ENCODE peak calls at places on chromosomes 16 and 17, in six cellular contexts. C, I, J, L, T and X are unnamed samples.

GRCh38 chr17:4204676-4205075 is 59.1 kb downstream of the ANKFY1 start:
- DNase-seq in C (peak; percentile 27), I (peak; percentile 89), J (peak; percentile 83), L (peak; percentile 96), T (no peak), X (peak; percentile 97)

GRCh38 chr16:87276091-87276561 is 41.1 kb downstream of the C16orf95 start:
- DNase-seq in C (no peak), I (no peak), J (no peak), L (no peak), T (no peak), X (no peak)

GRCh38 chr17:57420674-57421392 is 164.5 kb downstream of the MSI2 start:
- DNase-seq in C (no peak), I (no peak), J (no peak), L (no peak), T (no peak), X (no peak)

GRCh38 chr17:45227631-45228120 is 6.0 kb downstream of the FMNL1 start:
- DNase-seq in C (no peak), I (no peak), J (no peak), L (no peak), T (no peak), X (no peak)

GRCh38 chr17:69367298-69367697 is 40.4 kb upstream of the ABCA5 start:
- DNase-seq in C (no peak), I (no peak), J (no peak), L (no peak), T (no peak), X (no peak)

GRCh38 chr17:59827721-59828477 is 64.8 kb downstream of the TUBD1 start:
- DNase-seq in C (no peak), I (no peak), J (no peak), L (no peak), T (no peak), X (no peak)

GRCh38 chr16:73196670-73197069 is 148.7 kb upstream of the ZFHX3 start:
- DNase-seq in C (peak; percentile 65), I (peak; percentile 82), J (peak; percentile 83), L (peak; percentile 53), T (no peak), X (no peak)

GRCh38 chr17:82100502-82101298 is 2.7 kb upstream of the FASN start:
- DNase-seq in C (no peak), I (no peak), J (no peak), L (no peak), T (no peak), X (no peak)

GRCh38 chr17:78839173-78839761 is 1.3 kb downstream of the USP36 start:
- DNase-seq in C (no peak), I (no peak), J (no peak), L (peak; percentile 86), T (no peak), X (no peak)

GRCh38 chr17:78839762-78840529 is 668 bp downstream of the USP36 start:
- DNase-seq in C (peak; percentile 33), I (peak; percentile 72), J (peak; percentile 75), L (peak; percentile 76), T (no peak), X (no peak)

GRCh38 chr17:78840530-78840779 is 159 bp downstream of the USP36 start:
- DNase-seq in C (no peak), I (no peak), J (no peak), L (no peak), T (no peak), X (no peak)

GRCh38 chr17:78836420-78837021 is 4.1 kb downstream of the USP36 start:
- DNase-seq in C (no peak), I (no peak), J (no peak), L (no peak), T (no peak), X (no peak)

DNA sequence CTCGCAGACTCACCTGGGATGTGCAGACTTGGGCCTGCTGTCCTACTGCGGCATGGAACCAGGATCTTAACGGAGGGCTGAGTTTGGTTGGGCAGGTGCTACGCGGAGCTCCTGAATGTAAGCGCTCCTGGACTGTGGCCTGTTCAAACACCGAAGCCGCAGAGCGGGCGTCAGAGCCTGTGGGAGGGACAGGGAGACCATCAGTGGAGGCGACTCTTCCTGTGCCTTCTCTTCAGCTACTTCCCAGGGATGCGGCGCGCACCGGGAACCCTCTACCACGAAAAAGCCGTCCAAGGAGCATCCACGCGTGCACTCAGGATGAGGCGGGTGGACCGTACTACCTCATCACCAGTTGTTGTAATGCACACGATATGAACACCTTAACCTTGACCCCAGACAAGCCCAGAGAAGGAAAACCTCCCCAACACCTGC is 2.0 kb downstream of the USP36 start:
- DNase-seq in C (no peak), I (no peak), J (no peak), L (no peak), T (no peak), X (no peak)
- H3K4me3 ChIP-seq in C (no peak overlapping the region), I (peak overlapping the region; percentile 79), J (no peak overlapping the region), L (no peak overlapping the region), T (no peak overlapping the region), X (no peak overlapping the region)

GRCh38 chr16:2211923-2212347 is 1.3 kb upstream of the BRICD5 start:
- DNase-seq in C (no peak), I (no peak), J (no peak), L (no peak), T (no peak), X (no peak)

GRCh38 chr16:2214721-2214970 is at the start of gene PGP:
- DNase-seq in C (no peak), I (no peak), J (no peak), L (no peak), T (no peak), X (no peak)

GRCh38 chr16:2212362-2213324 is 2.0 kb upstream of the BRICD5 start:
- DNase-seq in C (peak; percentile 87), I (no peak), J (no peak), L (no peak), T (no peak), X (no peak)

GRCh38 chr16:2213817-2214720 is 571 bp downstream of the PGP start:
- DNase-seq in C (no peak), I (no peak), J (no peak), L (no peak), T (no peak), X (no peak)

GRCh38 chr16:2216330-2216729 is 1.7 kb upstream of the PGP start:
- DNase-seq in C (no peak), I (no peak), J (no peak), L (no peak), T (no peak), X (no peak)
- H3K4me3 ChIP-seq in C (no peak overlapping the region), I (no peak overlapping the region), J (no peak overlapping the region), L (no peak overlapping the region), T (no peak overlapping the region), X (no peak overlapping the region)

GRCh38 chr17:12865769-12866168 is 76.5 kb downstream of the ARHGAP44 start:
- DNase-seq in C (no peak), I (no peak), J (no peak), L (no peak), T (no peak), X (no peak)
- H3K4me3 ChIP-seq in C (no peak overlapping the region), I (no peak overlapping the region), J (no peak overlapping the region), L (no peak overlapping the region), T (no peak overlapping the region), X (no peak overlapping the region)

DNA sequence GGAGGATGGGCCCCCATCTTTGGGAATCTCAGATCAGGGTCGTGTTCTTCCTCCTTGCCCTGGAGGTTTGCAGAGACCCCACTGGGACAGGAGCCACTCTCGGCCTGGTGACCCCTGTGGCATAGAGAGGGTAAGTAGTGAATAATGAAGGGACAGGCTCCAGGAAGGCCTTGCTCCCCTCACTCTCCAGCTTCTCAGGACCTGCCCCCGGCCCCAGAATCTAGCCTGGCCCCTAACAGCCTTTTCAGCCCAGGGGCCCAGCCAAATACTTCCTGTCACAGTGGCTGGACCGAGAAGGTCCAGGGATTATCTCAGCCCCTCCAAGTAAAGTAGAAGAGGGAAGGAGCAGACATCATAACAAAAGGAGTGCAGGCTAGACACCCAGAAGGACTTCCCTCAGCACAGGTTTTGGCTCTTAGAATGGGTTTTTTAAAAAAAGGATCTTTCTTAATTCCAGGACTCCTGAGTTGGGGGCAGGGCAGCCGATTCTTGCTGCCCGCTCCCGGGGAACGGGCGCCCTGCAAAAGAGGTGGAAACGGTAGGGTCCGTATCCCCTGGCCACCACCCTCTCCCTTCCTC is 637 bp upstream of the NXPH3 start:
- DNase-seq in C (no peak), I (no peak), J (no peak), L (no peak), T (no peak), X (no peak)
- H3K4me3 ChIP-seq in C (no peak overlapping the region), I (no peak overlapping the region), J (peak overlapping the region; percentile 82), L (no peak overlapping the region), T (peak overlapping the region; percentile 75), X (peak overlapping the region; percentile 13)

GRCh38 chr17:17119106-17119505 is 76.8 kb downstream of the MPRIP start:
- DNase-seq in C (peak; percentile 61), I (no peak), J (no peak), L (no peak), T (no peak), X (no peak)
- H3K4me3 ChIP-seq in C (no peak overlapping the region), I (no peak overlapping the region), J (no peak overlapping the region), L (no peak overlapping the region), T (no peak overlapping the region), X (no peak overlapping the region)

GRCh38 chr16:88680554-88681083 is 5.7 kb downstream of the SNAI3 start:
- DNase-seq in C (no peak), I (no peak), J (no peak), L (no peak), T (no peak), X (no peak)
- H3K4me3 ChIP-seq in C (no peak overlapping the region), I (no peak overlapping the region), J (no peak overlapping the region), L (no peak overlapping the region), T (no peak overlapping the region), X (no peak overlapping the region)

DNA sequence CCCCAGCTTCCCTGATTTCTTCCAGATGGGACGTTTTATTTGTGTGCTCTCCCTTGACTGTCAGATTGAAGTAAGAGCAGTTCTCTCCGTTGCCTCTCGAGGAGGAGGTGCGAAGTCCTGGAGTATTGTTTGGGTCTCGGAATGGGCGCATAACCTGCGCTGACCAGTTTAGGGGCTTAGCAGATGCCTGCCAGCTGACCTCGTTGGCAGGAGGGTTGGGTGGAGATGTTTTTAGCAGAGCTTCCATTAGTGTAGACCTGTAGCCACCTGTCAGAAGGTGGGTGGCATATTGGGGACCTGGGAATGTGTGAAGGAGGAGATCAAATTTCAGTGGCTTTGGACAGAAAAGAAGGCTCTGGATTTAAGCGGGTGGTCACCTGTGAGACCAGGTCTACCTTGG is 3.6 kb downstream of the RASD1 start:
- DNase-seq in C (no peak), I (no peak), J (no peak), L (no peak), T (no peak), X (no peak)
- H3K4me3 ChIP-seq in C (no peak overlapping the region), I (no peak overlapping the region), J (no peak overlapping the region), L (no peak overlapping the region), T (no peak overlapping the region), X (no peak overlapping the region)

DNA sequence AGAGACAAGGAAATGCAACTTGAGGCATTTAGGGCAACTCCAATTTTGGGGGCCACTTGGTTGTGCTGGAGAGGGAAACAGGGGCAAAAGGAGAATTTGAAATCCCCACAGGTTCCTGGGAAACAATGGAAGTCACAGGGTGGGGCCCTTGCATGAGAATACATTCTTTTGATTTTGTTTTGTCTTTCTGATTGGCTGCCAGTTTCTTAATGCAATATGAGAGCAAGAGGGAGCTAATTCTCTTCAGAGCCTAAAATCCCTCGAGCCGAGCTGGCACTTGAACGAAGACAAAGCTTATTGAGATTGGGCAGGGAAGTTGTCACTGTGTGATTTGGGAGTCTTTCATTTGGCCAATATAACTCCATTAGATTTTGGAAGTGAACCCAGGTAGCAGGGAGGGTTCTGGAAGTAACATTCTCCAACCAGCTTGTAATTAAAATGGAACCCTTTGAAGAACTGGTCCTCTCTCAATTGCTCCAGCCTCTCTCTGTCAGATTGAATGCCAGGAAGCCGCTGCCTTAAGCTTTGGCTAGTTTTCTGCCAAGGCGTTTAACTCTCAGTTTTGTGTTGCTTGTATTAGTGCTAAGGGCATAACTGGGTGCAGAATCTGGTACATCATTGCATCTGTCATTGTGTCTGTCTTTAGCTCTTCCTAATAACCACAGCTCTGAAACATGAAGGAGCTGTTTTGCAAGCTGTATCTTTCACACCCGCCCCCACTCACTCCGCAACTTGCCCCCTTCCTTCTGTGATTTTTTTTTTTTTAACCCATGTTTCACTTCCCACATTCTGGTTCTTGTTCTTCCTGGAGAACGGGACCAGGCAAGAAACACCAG is 272.0 kb downstream of the MAF start:
- DNase-seq in C (no peak), I (no peak), J (no peak), L (no peak), T (no peak), X (no peak)
- H3K4me3 ChIP-seq in C (no peak overlapping the region), I (no peak overlapping the region), J (no peak overlapping the region), L (no peak overlapping the region), T (no peak overlapping the region), X (no peak overlapping the region)